ENCODE peak calls at places on chromosomes 11 and 22, in six cellular contexts. S, T, L, W, X and E are unnamed samples.

GRCh38 chr11:119709638-119710346 is 19.2 kb downstream of the NECTIN1 start:
- DNase-seq in W (no peak), X (no peak), L (no peak), T (no peak), S (no peak), E (no peak)

GRCh38 chr11:41306435-41306834 is 153.0 kb downstream of the LRRC4C start:
- DNase-seq in S (no peak), W (no peak), X (no peak), L (no peak), T (no peak), E (no peak)

GRCh38 chr11:121716060-121716459 is 263.3 kb upstream of the SORL1-AS1 start:
- DNase-seq in S (no peak), T (no peak), W (no peak), X (no peak), L (no peak), E (no peak)

GRCh38 chr22:25630446-25630845 is 66.0 kb downstream of the GRK3 start:
- DNase-seq in T (no peak), X (no peak), W (no peak), S (no peak), L (no peak), E (no peak)

GRCh38 chr22:48806227-48806781 is 1021.4 kb downstream of the BRD1 start:
- DNase-seq in L (no peak), W (no peak), X (no peak), S (no peak), T (no peak), E (no peak)

GRCh38 chr22:44037519-44038370 is 13.6 kb downstream of the PARVB start:
- DNase-seq in W (no peak), L (no peak), S (peak), X (no peak), T (peak), E (no peak)

GRCh38 chr11:47977651-47978050 is 2.7 kb upstream of the PTPRJ start:
- DNase-seq in T (no peak), S (no peak), X (no peak), W (no peak), L (no peak), E (no peak)

GRCh38 chr11:94519478-94520084 is 7.3 kb downstream of the C11orf97 start:
- DNase-seq in T (no peak), X (no peak), L (no peak), W (no peak), S (no peak), E (no peak)

GRCh38 chr22:38311331-38311635 is 6.0 kb downstream of the CSNK1E start:
- DNase-seq in X (no peak), W (no peak), L (no peak), T (no peak), S (no peak), E (no peak)

GRCh38 chr11:83350187-83350586 is 64.0 kb upstream of the CCDC90B start:
- DNase-seq in T (no peak), S (no peak), L (no peak), X (no peak), W (no peak), E (no peak)

GRCh38 chr11:71080239-71081097 is 171.9 kb downstream of the SHANK2 start:
- DNase-seq in X (no peak), S (peak), W (peak), L (no peak), T (peak), E (peak)

GRCh38 chr11:100684101-100685065 is 2.7 kb upstream of the ARHGAP42 start:
- DNase-seq in S (no peak), W (no peak), X (no peak), T (no peak), L (no peak), E (no peak)

GRCh38 chr11:9109858-9110731 is 18.7 kb upstream of the SCUBE2 start:
- DNase-seq in T (no peak), W (no peak), L (no peak), X (no peak), S (no peak), E (no peak)

GRCh38 chr22:31083377-31083768 is 2.3 kb downstream of the SMTN start:
- DNase-seq in W (no peak), L (no peak), T (no peak), S (no peak), X (peak), E (no peak)

GRCh38 chr22:24002849-24003248 is 2.4 kb downstream of the GSTT4 start:
- DNase-seq in S (no peak), L (no peak), X (no peak), W (no peak), T (no peak), E (no peak)

GRCh38 chr11:48041877-48042698 is 61.7 kb downstream of the PTPRJ start:
- DNase-seq in T (no peak), W (no peak), L (no peak), X (no peak), S (no peak), E (no peak)

GRCh38 chr11:2762451-2762850 is 62.7 kb upstream of the KCNQ1OT1 start:
- DNase-seq in L (no peak), T (no peak), S (no peak), X (peak), W (no peak), E (no peak)